ENCODE peak calls at places on chromosomes 5 and 9, in seven cellular contexts. G, C, U, S, F, J and H are unnamed samples.

GRCh38 chr5:138216799-138217198 is 3.7 kb upstream of the CDC23 start:
- DNase-seq in G (no peak), C (no peak), U (no peak), S (no peak), F (no peak), J (no peak), H (no peak)

GRCh38 chr9:97740848-97741821 is 44.0 kb upstream of the XPA start:
- DNase-seq in G (peak), C (peak), U (peak), S (no peak), F (no peak), J (peak), H (peak)

GRCh38 chr9:127506117-127506813 is 55.0 kb downstream of the LRSAM1 start:
- DNase-seq in G (no peak), C (no peak), U (no peak), S (no peak), F (no peak), J (no peak), H (no peak)

GRCh38 chr5:146851133-146851532 is 27.4 kb downstream of the PPP2R2B start:
- DNase-seq in G (no peak), C (no peak), U (no peak), S (no peak), F (no peak), J (no peak), H (no peak)

GRCh38 chr5:33713087-33713486 is 178.7 kb downstream of the ADAMTS12 start:
- DNase-seq in G (no peak), C (no peak), U (no peak), S (no peak), F (no peak), J (no peak), H (no peak)

GRCh38 chr5:115785395-115786009 is 31.0 kb downstream of the CDO1 start:
- DNase-seq in G (no peak), C (no peak), U (no peak), S (no peak), F (no peak), J (no peak), H (no peak)

GRCh38 chr9:36991516-36992134 is 42.4 kb downstream of the PAX5 start:
- DNase-seq in G (no peak), C (no peak), U (peak), S (peak), F (no peak), J (no peak), H (no peak)

GRCh38 chr5:88727705-88728313 is 155.2 kb downstream of the MEF2C start:
- DNase-seq in G (no peak), C (no peak), U (no peak), S (no peak), F (no peak), J (no peak), H (no peak)

GRCh38 chr5:97529354-97529753 is 346.3 kb upstream of the RIOK2 start:
- DNase-seq in G (no peak), C (no peak), U (no peak), S (no peak), F (no peak), J (no peak), H (no peak)

GRCh38 chr5:154178661-154179060 is 11.9 kb upstream of the GALNT10 start:
- DNase-seq in G (no peak), C (no peak), U (no peak), S (no peak), F (no peak), J (no peak), H (no peak)

GRCh38 chr5:79229357-79230174 is 6.4 kb upstream of the JMY start:
- DNase-seq in G (no peak), C (no peak), U (peak), S (no peak), F (peak), J (no peak), H (no peak)

GRCh38 chr5:143080407-143080806 is 310.2 kb downstream of the ARHGAP26 start:
- DNase-seq in G (no peak), C (no peak), U (no peak), S (no peak), F (no peak), J (no peak), H (no peak)

GRCh38 chr5:56200856-56201638 is 32.1 kb downstream of the ANKRD55 start:
- DNase-seq in G (peak), C (peak), U (peak), S (peak), F (no peak), J (peak), H (peak)

GRCh38 chr5:123086376-123087055 is 2.5 kb upstream of the PRDM6 start:
- DNase-seq in G (no peak), C (no peak), U (no peak), S (no peak), F (no peak), J (no peak), H (no peak)

GRCh38 chr9:121736964-121737462 is 85.6 kb downstream of the DAB2IP start:
- DNase-seq in G (peak), C (peak), U (no peak), S (no peak), F (no peak), J (no peak), H (no peak)

GRCh38 chr5:3025392-3025791 is 273.9 kb upstream of the IRX2 start:
- DNase-seq in G (no peak), C (no peak), U (no peak), S (no peak), F (no peak), J (no peak), H (no peak)

GRCh38 chr9:211557-211956 is 3.1 kb upstream of the DOCK8 start:
- DNase-seq in G (peak), C (peak), U (no peak), S (no peak), F (no peak), J (no peak), H (no peak)

DNA sequence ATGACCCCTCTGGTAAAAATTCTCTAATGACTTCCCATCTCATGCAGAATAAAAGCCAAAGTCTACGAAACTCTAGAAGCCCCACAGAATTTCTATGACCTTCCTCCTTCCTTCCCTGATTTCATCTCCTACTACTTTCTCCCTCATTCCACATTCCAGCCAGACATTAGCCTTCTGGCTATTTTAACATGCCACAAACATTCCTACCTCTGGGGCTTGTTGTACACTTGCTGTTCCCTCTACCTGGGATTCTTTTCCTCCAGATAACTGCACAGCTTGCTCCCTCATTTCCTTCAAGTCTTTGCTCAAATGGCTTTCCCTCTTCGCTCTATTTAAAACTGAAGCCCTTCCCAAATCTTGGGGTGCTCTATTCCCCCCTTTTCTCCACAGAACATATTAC is 60.1 kb downstream of the FBXW11 start:
- DNase-seq in G (no peak), C (no peak), U (no peak), S (no peak), F (no peak), J (no peak), H (no peak)
- TF ChIP-seq CTCF in G (no peak), C (no peak), U (no peak), S (no peak), F (no peak), J (no peak), H (no peak)

DNA sequence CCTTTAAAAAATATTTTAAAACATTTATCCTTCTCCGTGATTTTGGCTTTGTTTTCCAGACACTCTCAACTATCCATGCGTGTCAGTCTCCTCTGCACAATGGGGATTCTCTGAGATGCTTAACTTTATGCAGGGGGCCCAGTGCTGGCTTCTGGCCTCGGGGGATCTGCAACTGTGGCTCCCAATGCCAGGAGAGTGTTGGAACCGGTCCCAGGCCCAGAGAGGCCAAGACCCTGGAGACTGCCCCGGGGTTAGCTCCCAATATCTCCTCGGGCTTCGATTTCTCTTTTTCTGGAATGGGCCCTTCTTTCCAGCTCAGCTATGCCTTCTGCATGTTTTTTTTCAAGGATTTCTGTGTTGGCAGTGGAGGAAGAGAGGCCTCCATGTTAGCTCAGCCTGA is 20.1 kb upstream of the SARDH start:
- DNase-seq in G (peak), C (peak), U (no peak), S (no peak), F (no peak), J (no peak), H (no peak)
- H3K27ac ChIP-seq in G (no peak), C (no peak), U (no peak), S (no peak), F (no peak), J (no peak), H (no peak)

GRCh38 chr5:137200906-137201305 is 298.2 kb downstream of the SPOCK1 start:
- DNase-seq in G (no peak), C (no peak), U (no peak), S (no peak), F (no peak), J (no peak), H (no peak)
- H3K4me3 ChIP-seq in G (no peak), C (no peak), U (no peak), S (no peak), F (no peak), J (no peak), H (no peak)

GRCh38 chr9:96173640-96174039 is 128.3 kb downstream of the HSD17B3 start:
- DNase-seq in G (no peak), C (no peak), U (no peak), S (no peak), F (no peak), J (no peak), H (no peak)
- TF ChIP-seq CTCF in G (no peak), C (no peak), U (no peak), S (no peak), F (no peak), J (no peak), H (no peak)

DNA sequence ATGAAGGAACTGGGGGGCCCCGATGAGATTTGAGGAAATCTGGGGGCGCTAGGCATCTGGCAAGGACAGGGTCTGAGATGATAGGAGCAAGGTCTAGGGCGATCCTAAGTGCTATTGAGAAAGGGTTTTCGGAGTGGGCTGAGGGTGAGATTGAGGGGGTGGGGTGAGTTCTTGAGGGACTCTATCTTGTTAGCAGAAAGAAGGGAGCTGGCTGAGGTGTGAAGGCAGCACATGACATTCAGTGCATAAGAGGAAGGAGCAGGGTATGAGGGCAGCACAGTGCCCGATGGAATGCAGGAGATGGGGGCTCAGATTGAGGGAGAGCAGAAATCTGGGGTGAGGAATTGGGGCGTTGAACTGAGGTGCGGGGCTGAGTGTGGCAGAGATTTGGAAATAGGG is 656 bp downstream of the TRIM32 start:
- DNase-seq in G (no peak), C (no peak), U (no peak), S (no peak), F (no peak), J (no peak), H (no peak)
- H3K27ac ChIP-seq in G (no peak), C (no peak), U (peak), S (peak), F (peak), J (peak), H (peak)

GRCh38 chr9:130780865-130781504 is 54.1 kb upstream of the ABL1 start:
- DNase-seq in G (peak), C (peak), U (peak), S (no peak), F (no peak), J (no peak), H (peak)
- H3K4me3 ChIP-seq in G (peak), C (no peak), U (peak), S (no peak), F (no peak), J (no peak), H (peak)

GRCh38 chr5:21810737-21811316 is 1042.3 kb downstream of the CDH12 start:
- DNase-seq in G (no peak), C (no peak), U (no peak), S (no peak), F (no peak), J (no peak), H (no peak)
- TF ChIP-seq CTCF in G (no peak), C (peak), U (peak), S (peak), F (no peak), J (peak), H (no peak)

DNA sequence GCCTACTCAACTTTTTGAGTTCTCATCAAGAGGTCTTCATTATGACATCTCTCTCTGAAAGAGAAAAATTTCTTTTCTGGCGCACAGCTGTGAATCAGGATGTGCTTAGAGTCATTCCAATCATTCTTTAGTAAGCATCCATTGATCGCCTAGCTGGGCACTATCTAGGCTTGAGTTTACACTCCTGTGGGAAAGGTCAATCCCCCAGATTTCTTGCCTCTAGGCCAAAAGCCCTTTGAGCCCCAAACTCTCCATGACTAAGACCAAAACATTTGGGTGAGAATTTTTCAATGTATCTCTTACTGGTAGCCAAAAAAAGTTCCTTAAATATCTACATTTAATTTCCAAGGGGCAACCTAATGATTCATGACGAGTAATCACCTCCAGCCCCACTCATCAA is 101.7 kb downstream of the GNA14 start:
- DNase-seq in G (no peak), C (no peak), U (peak), S (no peak), F (no peak), J (no peak), H (no peak)
- H3K27ac ChIP-seq in G (no peak), C (no peak), U (no peak), S (no peak), F (no peak), J (no peak), H (no peak)

DNA sequence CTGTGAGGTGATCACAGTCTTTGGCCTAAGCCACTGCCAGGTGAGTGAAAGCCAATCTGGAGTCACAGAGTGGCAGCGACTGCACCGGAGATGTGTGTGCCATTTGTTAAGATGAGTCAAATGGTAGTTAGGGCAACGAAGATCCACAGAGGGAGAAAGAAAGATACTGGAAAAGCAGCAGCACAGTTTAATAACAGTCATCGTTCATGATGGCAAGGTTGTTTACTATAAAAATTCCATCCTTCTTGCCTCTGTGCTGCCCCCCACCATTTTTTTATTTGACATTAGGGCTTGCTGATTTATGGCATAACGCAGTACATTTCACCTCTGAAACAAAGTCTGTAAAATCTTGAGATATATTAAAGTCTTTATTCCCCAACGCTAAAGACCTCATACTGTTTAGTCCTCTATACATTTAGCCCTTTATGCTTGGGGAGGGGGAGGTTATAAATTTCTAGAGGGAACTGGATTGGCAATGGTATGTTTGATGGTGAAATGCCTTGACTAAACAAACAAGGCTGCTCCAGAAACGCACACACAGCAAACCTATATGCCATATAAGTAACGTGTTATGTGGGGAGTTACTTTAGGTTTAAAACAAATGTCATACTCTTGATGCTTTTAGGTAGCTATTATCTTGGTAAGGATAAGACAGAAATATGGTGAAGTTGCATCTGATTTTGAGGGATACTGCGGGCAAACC is 55.8 kb upstream of the ABL1 start:
- DNase-seq in G (no peak), C (no peak), U (peak), S (no peak), F (no peak), J (no peak), H (no peak)
- H3K4me3 ChIP-seq in G (no peak), C (no peak), U (no peak), S (no peak), F (no peak), J (no peak), H (no peak)